ENCODE peak calls at places on chromosomes 7 and 10, in four cellular contexts. U is PC-3, F is HepG2, D is SK-N-SH. M is an unnamed sample. For H3K79me2 and H3K4me1, the result is how much of the 10 kb centered on the place peaks cover.

GRCh38 chr7:7017707-7018265 is 164.6 kb upstream of the C1GALT1 start:
- DNase-seq in F (no peak), U (peak), D (no peak), M (no peak)

GRCh38 chr7:27912751-27913150 is 172.8 kb downstream of the TAX1BP1 start:
- DNase-seq in F (no peak), D (no peak), U (no peak), M (no peak)

GRCh38 chr7:119916501-119916900 is 356.5 kb upstream of the KCND2 start:
- DNase-seq in U (no peak), F (no peak), D (no peak), M (no peak)

GRCh38 chr7:9945131-9945530 is 1028.5 kb upstream of the PHF14 start:
- DNase-seq in F (no peak), U (no peak), D (no peak), M (peak)

GRCh38 chr7:152193882-152194281 is 168.4 kb downstream of the GALNT11 start:
- DNase-seq in F (no peak), D (no peak), U (no peak), M (no peak)

GRCh38 chr10:53401536-53401935 is 629.0 kb upstream of the MBL2 start:
- DNase-seq in D (no peak), U (no peak), F (no peak), M (no peak)

GRCh38 chr7:141185369-141185967 is 111.6 kb downstream of the TMEM178B start:
- DNase-seq in F (no peak), D (no peak), U (no peak), M (no peak)

GRCh38 chr10:107056160-107056559 is 108.3 kb downstream of the SORCS1 start:
- DNase-seq in F (no peak), D (no peak), U (no peak), M (no peak)

GRCh38 chr10:5887029-5887428 is 2.7 kb downstream of the ANKRD16 start:
- DNase-seq in U (no peak), D (no peak), F (no peak), M (no peak)

GRCh38 chr7:81482600-81483186 is 287.2 kb downstream of the HGF start:
- DNase-seq in U (peak), D (peak), F (peak), M (peak)

GRCh38 chr7:140417456-140418155 is 13.7 kb downstream of the RAB19 start:
- DNase-seq in U (no peak), D (no peak), F (no peak), M (no peak)

GRCh38 chr10:66440562-66440961 is 485.3 kb upstream of the LRRTM3 start:
- DNase-seq in D (no peak), F (no peak), U (no peak), M (no peak)

GRCh38 chr7:129468087-129468486 is 33.9 kb downstream of the STRIP2 start:
- DNase-seq in D (no peak), U (no peak), F (no peak), M (no peak)

GRCh38 chr7:27134392-27134791 is 3.8 kb upstream of the HOXA4 start:
- DNase-seq in D (no peak), F (peak), U (peak), M (no peak)

GRCh38 chr10:26780793-26781601 is 79.8 kb downstream of the ABI1 start:
- DNase-seq in F (no peak), U (peak), D (no peak), M (no peak)

GRCh38 chr7:21671859-21672258 is 129.0 kb downstream of the DNAH11 start:
- DNase-seq in F (no peak), D (no peak), U (no peak), M (no peak)

GRCh38 chr10:132099701-132100481 is 34.1 kb downstream of the JAKMIP3 start:
- DNase-seq in D (no peak), U (no peak), F (no peak), M (no peak)

GRCh38 chr10:95457319-95457886 is 103.8 kb downstream of the SORBS1 start:
- DNase-seq in U (peak), D (no peak), F (peak), M (no peak)

GRCh38 chr10:71232089-71232998 is 20.0 kb downstream of the UNC5B start:
- DNase-seq in F (no peak), D (peak), U (no peak), M (no peak)

GRCh38 chr10:69624245-69624786 is 5.7 kb upstream of the FAM241B start:
- DNase-seq in U (no peak), D (no peak), F (no peak), M (no peak)

GRCh38 chr10:112838784-112839481 is 111.1 kb upstream of the TCF7L2 start:
- DNase-seq in U (no peak), D (no peak), F (no peak), M (peak)

GRCh38 chr7:131076032-131076431 is 251.6 kb upstream of the MKLN1 start:
- DNase-seq in F (no peak), D (no peak), U (peak), M (no peak)

GRCh38 chr7:158782638-158783490 is 46.4 kb downstream of the ESYT2 start:
- DNase-seq in U (peak), D (no peak), F (peak), M (peak)

GRCh38 chr10:63722537-63722936 is 201.3 kb downstream of the REEP3 start:
- DNase-seq in D (peak), U (peak), F (no peak), M (no peak)

GRCh38 chr10:10092581-10092980 is 925.1 kb upstream of the CELF2 start:
- DNase-seq in F (no peak), D (no peak), U (no peak), M (peak)

GRCh38 chr7:44440577-44441078 is 49.8 kb downstream of the NUDCD3 start:
- DNase-seq in F (no peak), U (no peak), D (no peak), M (no peak)

GRCh38 chr10:119479048-119479394 is 63.5 kb downstream of the RGS10 start:
- DNase-seq in U (no peak), F (no peak), D (peak), M (no peak)

GRCh38 chr10:44725404-44725803 is 185.7 kb upstream of the TMEM72 start:
- DNase-seq in U (no peak), D (no peak), F (no peak), M (no peak)

GRCh38 chr10:120507651-120508050 is 50.6 kb downstream of the PLPP4 start:
- DNase-seq in F (no peak), U (no peak), D (no peak), M (no peak)

GRCh38 chr7:39949980-39950472 is at the start of gene CDK13:
- DNase-seq in U (peak), D (peak), F (peak), M (peak)

GRCh38 chr10:93874309-93875031 is 19.3 kb upstream of the SLC35G1 start:
- DNase-seq in U (no peak), D (no peak), F (no peak), M (no peak)

GRCh38 chr10:71725998-71726672 is 6.6 kb upstream of the C10orf105 start:
- DNase-seq in U (peak), F (peak), D (peak), M (peak)

GRCh38 chr7:130689683-130690082 is 3.3 kb upstream of the TSGA13 start:
- DNase-seq in D (no peak), U (no peak), F (no peak), M (no peak)

GRCh38 chr7:2956526-2957368 is 86.9 kb downstream of the CARD11 start:
- DNase-seq in U (peak), D (peak), F (no peak), M (no peak)

GRCh38 chr10:27716521-27716920 is 29.1 kb downstream of the MKX start:
- DNase-seq in D (no peak), F (no peak), U (no peak), M (no peak)

GRCh38 chr7:7921830-7922229 is 46.8 kb upstream of the GLCCI1 start:
- DNase-seq in F (no peak), U (no peak), D (no peak), M (no peak)

DNA sequence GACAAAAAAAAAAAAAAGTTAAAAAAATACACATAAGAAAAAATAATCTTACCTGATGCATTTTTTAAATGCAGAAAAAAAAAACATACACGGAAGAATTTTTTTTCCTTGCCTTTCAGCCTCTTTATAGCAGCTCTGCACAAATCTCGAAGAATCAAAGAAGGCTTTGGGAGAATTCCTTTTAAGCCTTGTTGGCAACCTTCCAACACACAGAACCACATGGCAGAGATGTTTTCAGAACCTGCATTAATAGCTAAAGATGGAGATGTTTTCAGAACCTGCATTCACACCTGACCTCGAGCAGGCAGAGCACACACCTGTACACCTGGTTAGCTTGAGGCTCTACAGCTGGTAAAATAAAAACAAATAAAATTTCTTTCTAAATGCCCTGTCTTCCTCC is 65.6 kb downstream of the DOCK4 start:
- DNase-seq in U (no peak), F (no peak), D (no peak), M (no peak)
- H3K79me2 ChIP-seq in U (half or more), F (under half), D (under half), M (under half)

GRCh38 chr10:77512219-77512578 is 125.4 kb downstream of the KCNMA1 start:
- DNase-seq in F (no peak), U (no peak), D (no peak), M (no peak)

GRCh38 chr10:77511498-77512218 is 126.0 kb downstream of the KCNMA1 start:
- DNase-seq in D (no peak), U (peak), F (no peak), M (peak)

GRCh38 chr10:77513220-77513619 is 124.4 kb downstream of the KCNMA1 start:
- DNase-seq in D (no peak), F (no peak), U (no peak), M (no peak)

GRCh38 chr10:77510294-77510693 is 127.3 kb downstream of the KCNMA1 start:
- DNase-seq in D (no peak), U (no peak), F (no peak), M (no peak)

GRCh38 chr10:77510695-77511094 is 126.9 kb downstream of the KCNMA1 start:
- DNase-seq in F (no peak), D (no peak), U (no peak), M (no peak)
- H3K4me1 ChIP-seq in F (under half), D (half or more), U (half or more), M (under half)

GRCh38 chr7:74375726-74376220 is 77.9 kb upstream of the GTF2IRD1 start:
- DNase-seq in F (no peak), D (peak), U (no peak), M (no peak)

GRCh38 chr7:74372511-74373111 is 81.1 kb upstream of the GTF2IRD1 start:
- DNase-seq in U (no peak), D (no peak), F (no peak), M (peak)

GRCh38 chr7:74373536-74373935 is 80.2 kb upstream of the GTF2IRD1 start:
- DNase-seq in F (no peak), D (no peak), U (no peak), M (no peak)

GRCh38 chr7:74372060-74372408 is 81.7 kb upstream of the GTF2IRD1 start:
- DNase-seq in F (no peak), D (no peak), U (no peak), M (no peak)

GRCh38 chr7:74371381-74372059 is 82.2 kb upstream of the GTF2IRD1 start:
- DNase-seq in F (no peak), D (no peak), U (no peak), M (peak)
- H3K4me3 ChIP-seq in F (no peak), D (no peak), U (no peak), M (peak)

GRCh38 chr7:157715938-157716280 is 379.1 kb downstream of the DNAJB6 start:
- DNase-seq in F (no peak), D (no peak), U (no peak), M (no peak)

GRCh38 chr7:157717211-157718174 is 380.7 kb downstream of the DNAJB6 start:
- DNase-seq in D (no peak), U (no peak), F (no peak), M (no peak)

GRCh38 chr7:157714166-157715070 is 377.6 kb downstream of the DNAJB6 start:
- DNase-seq in U (no peak), D (no peak), F (no peak), M (no peak)

GRCh38 chr7:157713591-157713990 is 376.8 kb downstream of the DNAJB6 start:
- DNase-seq in D (no peak), U (no peak), F (no peak), M (no peak)

GRCh38 chr7:157715071-157715937 is 378.5 kb downstream of the DNAJB6 start:
- DNase-seq in U (no peak), D (no peak), F (no peak), M (no peak)
- H3K79me2 ChIP-seq in U (under half), D (under half), F (under half), M (under half)

M was measured in neural progenitor cell.